ENCODE peak calls at places on chromosomes 4 and X, in six cellular contexts. One of them, this sample, is unnamed. For H3K36me3 and H3K4me1, the result is how much of the 10 kb centered on the place peaks cover.

GRCh38 chrX:123756320-123756719 is 23.5 kb upstream of the THOC2 start:
- DNase-seq in left ventricle myocardium inferior: no peak
- DNase-seq in fibroblast of lung: peak
- DNase-seq in OCI-LY7: no peak
- DNase-seq in thoracic aorta: no peak
- DNase-seq in uterus: peak
- DNase-seq in this sample: no peak

GRCh38 chr4:158676076-158676475 is 4.0 kb downstream of the ETFDH start:
- DNase-seq in left ventricle myocardium inferior: no peak
- DNase-seq in fibroblast of lung: no peak
- DNase-seq in OCI-LY7: no peak
- DNase-seq in thoracic aorta: no peak
- DNase-seq in uterus: no peak
- DNase-seq in this sample: no peak

GRCh38 chrX:24659646-24660045 is 12.5 kb upstream of the PCYT1B start:
- DNase-seq in left ventricle myocardium inferior: no peak
- DNase-seq in fibroblast of lung: no peak
- DNase-seq in OCI-LY7: no peak
- DNase-seq in thoracic aorta: no peak
- DNase-seq in uterus: no peak
- DNase-seq in this sample: no peak

GRCh38 chr4:74638001-74638400 is 156.3 kb downstream of the BTC start:
- DNase-seq in left ventricle myocardium inferior: no peak
- DNase-seq in fibroblast of lung: peak
- DNase-seq in OCI-LY7: no peak
- DNase-seq in thoracic aorta: no peak
- DNase-seq in uterus: no peak
- DNase-seq in this sample: no peak

GRCh38 chr4:7518871-7519637 is 84.3 kb upstream of the PSAPL1 start:
- DNase-seq in left ventricle myocardium inferior: peak
- DNase-seq in fibroblast of lung: no peak
- DNase-seq in OCI-LY7: no peak
- DNase-seq in thoracic aorta: no peak
- DNase-seq in uterus: no peak
- DNase-seq in this sample: peak

GRCh38 chrX:69019073-69019890 is 146.0 kb downstream of the PJA1 start:
- DNase-seq in left ventricle myocardium inferior: no peak
- DNase-seq in fibroblast of lung: no peak
- DNase-seq in OCI-LY7: no peak
- DNase-seq in thoracic aorta: no peak
- DNase-seq in uterus: no peak
- DNase-seq in this sample: no peak

GRCh38 chrX:104351173-104351769 is 96.5 kb upstream of the ESX1 start:
- DNase-seq in left ventricle myocardium inferior: no peak
- DNase-seq in fibroblast of lung: peak
- DNase-seq in OCI-LY7: no peak
- DNase-seq in thoracic aorta: no peak
- DNase-seq in uterus: no peak
- DNase-seq in this sample: no peak

GRCh38 chrX:72027024-72027913 is 104.4 kb downstream of the RTL5 start:
- DNase-seq in left ventricle myocardium inferior: no peak
- DNase-seq in fibroblast of lung: no peak
- DNase-seq in OCI-LY7: no peak
- DNase-seq in thoracic aorta: no peak
- DNase-seq in uterus: no peak
- DNase-seq in this sample: no peak

GRCh38 chr4:147928400-147928799 is 196.5 kb downstream of the ARHGAP10 start:
- DNase-seq in left ventricle myocardium inferior: no peak
- DNase-seq in fibroblast of lung: peak
- DNase-seq in OCI-LY7: no peak
- DNase-seq in thoracic aorta: no peak
- DNase-seq in uterus: no peak
- DNase-seq in this sample: no peak

GRCh38 chr4:121192500-121192899 is 28.4 kb upstream of the TNIP3 start:
- DNase-seq in left ventricle myocardium inferior: no peak
- DNase-seq in fibroblast of lung: peak
- DNase-seq in OCI-LY7: peak
- DNase-seq in thoracic aorta: no peak
- DNase-seq in uterus: no peak
- DNase-seq in this sample: no peak

GRCh38 chrX:10158279-10158939 is 1.6 kb downstream of the CLCN4 start:
- DNase-seq in left ventricle myocardium inferior: peak
- DNase-seq in fibroblast of lung: no peak
- DNase-seq in OCI-LY7: peak
- DNase-seq in thoracic aorta: no peak
- DNase-seq in uterus: no peak
- DNase-seq in this sample: peak

GRCh38 chr4:145840162-145840768 is 98.4 kb downstream of the ZNF827 start:
- DNase-seq in left ventricle myocardium inferior: no peak
- DNase-seq in fibroblast of lung: peak
- DNase-seq in OCI-LY7: peak
- DNase-seq in thoracic aorta: no peak
- DNase-seq in uterus: no peak
- DNase-seq in this sample: no peak

GRCh38 chr4:85681194-85681803 is 206.3 kb downstream of the ARHGAP24 start:
- DNase-seq in left ventricle myocardium inferior: no peak
- DNase-seq in fibroblast of lung: peak
- DNase-seq in OCI-LY7: peak
- DNase-seq in thoracic aorta: no peak
- DNase-seq in uterus: no peak
- DNase-seq in this sample: peak

GRCh38 chrX:123219916-123220315 is 35.8 kb downstream of the GRIA3 start:
- DNase-seq in left ventricle myocardium inferior: peak
- DNase-seq in fibroblast of lung: peak
- DNase-seq in OCI-LY7: no peak
- DNase-seq in thoracic aorta: no peak
- DNase-seq in uterus: no peak
- DNase-seq in this sample: no peak

GRCh38 chr4:116005037-116005805 is 891.8 kb upstream of the NDST4 start:
- DNase-seq in left ventricle myocardium inferior: no peak
- DNase-seq in fibroblast of lung: no peak
- DNase-seq in OCI-LY7: peak
- DNase-seq in thoracic aorta: no peak
- DNase-seq in uterus: no peak
- DNase-seq in this sample: no peak

GRCh38 chr4:175308236-175308635 is 390.1 kb downstream of the ADAM29 start:
- DNase-seq in left ventricle myocardium inferior: no peak
- DNase-seq in fibroblast of lung: peak
- DNase-seq in OCI-LY7: no peak
- DNase-seq in thoracic aorta: no peak
- DNase-seq in uterus: no peak
- DNase-seq in this sample: no peak

GRCh38 chr4:185305979-185306442 is 89.7 kb downstream of the LRP2BP start:
- DNase-seq in left ventricle myocardium inferior: no peak
- DNase-seq in fibroblast of lung: peak
- DNase-seq in OCI-LY7: no peak
- DNase-seq in thoracic aorta: no peak
- DNase-seq in uterus: no peak
- DNase-seq in this sample: no peak

GRCh38 chr4:144583658-144584057 is 62.3 kb upstream of the HHIP start:
- DNase-seq in left ventricle myocardium inferior: no peak
- DNase-seq in fibroblast of lung: peak
- DNase-seq in OCI-LY7: no peak
- DNase-seq in thoracic aorta: no peak
- DNase-seq in uterus: no peak
- DNase-seq in this sample: no peak

GRCh38 chr4:78293348-78293747 is 236.2 kb downstream of the FRAS1 start:
- DNase-seq in left ventricle myocardium inferior: no peak
- DNase-seq in fibroblast of lung: peak
- DNase-seq in OCI-LY7: no peak
- DNase-seq in thoracic aorta: no peak
- DNase-seq in uterus: no peak
- DNase-seq in this sample: no peak
- H3K36me3 ChIP-seq in left ventricle myocardium inferior: under half
- H3K36me3 ChIP-seq in fibroblast of lung: under half
- H3K36me3 ChIP-seq in OCI-LY7: under half
- H3K36me3 ChIP-seq in thoracic aorta: under half
- H3K36me3 ChIP-seq in uterus: under half
- H3K36me3 ChIP-seq in this sample: under half

DNA sequence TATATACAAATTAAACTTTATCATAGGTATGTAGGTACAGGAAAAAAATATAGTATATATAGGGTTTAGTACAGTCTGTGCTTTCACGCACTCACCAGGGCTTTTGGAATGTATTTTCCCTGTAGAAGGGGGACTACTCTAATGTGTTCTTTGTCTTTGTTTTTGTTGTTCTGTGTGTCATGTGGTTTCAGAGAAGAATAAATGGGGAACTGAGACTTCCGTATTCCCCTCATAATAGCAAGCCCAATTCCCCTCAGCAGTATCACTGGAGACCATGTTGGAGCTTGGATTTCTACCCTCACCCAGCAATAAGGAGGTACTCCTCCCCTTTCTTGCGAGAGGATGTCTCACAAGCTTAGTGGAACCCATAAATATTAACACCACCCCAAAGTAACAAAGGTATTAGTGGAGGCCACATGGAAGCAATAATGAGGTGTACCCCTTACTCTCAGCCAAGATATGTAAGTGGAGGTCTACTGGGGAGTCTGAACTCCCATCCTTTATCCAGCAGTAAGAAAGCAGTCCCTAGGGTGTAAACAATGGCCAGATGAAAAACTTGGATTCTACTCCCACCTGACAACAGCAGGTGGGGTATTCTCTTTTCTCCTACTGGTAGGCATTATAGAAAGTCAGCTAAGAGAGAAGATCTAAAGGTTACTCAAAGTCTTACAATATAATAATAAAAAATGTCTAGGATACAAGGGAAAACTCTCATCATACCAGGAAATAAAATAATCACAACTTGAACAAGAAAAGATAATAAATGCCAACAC is 805.4 kb upstream of the GALNTL6 start:
- DNase-seq in left ventricle myocardium inferior: no peak
- DNase-seq in fibroblast of lung: no peak
- DNase-seq in OCI-LY7: no peak
- DNase-seq in thoracic aorta: no peak
- DNase-seq in uterus: no peak
- DNase-seq in this sample: no peak
- TF ChIP-seq CTCF in left ventricle myocardium inferior: no peak
- TF ChIP-seq CTCF in fibroblast of lung: no peak
- TF ChIP-seq CTCF in OCI-LY7: no peak
- TF ChIP-seq CTCF in thoracic aorta: no peak
- TF ChIP-seq CTCF in uterus: no peak
- TF ChIP-seq CTCF in this sample: no peak

GRCh38 chr4:152535236-152535902 is 523 bp downstream of the FBXW7 start:
- DNase-seq in left ventricle myocardium inferior: peak
- DNase-seq in fibroblast of lung: no peak
- DNase-seq in OCI-LY7: peak
- DNase-seq in thoracic aorta: no peak
- DNase-seq in uterus: no peak
- DNase-seq in this sample: peak
- H3K4me1 ChIP-seq in left ventricle myocardium inferior: half or more
- H3K4me1 ChIP-seq in fibroblast of lung: under half
- H3K4me1 ChIP-seq in OCI-LY7: half or more
- H3K4me1 ChIP-seq in thoracic aorta: under half
- H3K4me1 ChIP-seq in uterus: under half
- H3K4me1 ChIP-seq in this sample: under half

GRCh38 chr4:94277539-94277938 is 65.1 kb downstream of the HPGDS start:
- DNase-seq in left ventricle myocardium inferior: no peak
- DNase-seq in fibroblast of lung: no peak
- DNase-seq in OCI-LY7: no peak
- DNase-seq in thoracic aorta: no peak
- DNase-seq in uterus: no peak
- DNase-seq in this sample: no peak

GRCh38 chr4:94274912-94275311 is 67.2 kb downstream of the SMARCAD1 start:
- DNase-seq in left ventricle myocardium inferior: no peak
- DNase-seq in fibroblast of lung: peak
- DNase-seq in OCI-LY7: no peak
- DNase-seq in thoracic aorta: no peak
- DNase-seq in uterus: no peak
- DNase-seq in this sample: no peak

GRCh38 chr4:94276204-94276603 is 66.4 kb downstream of the HPGDS start:
- DNase-seq in left ventricle myocardium inferior: no peak
- DNase-seq in fibroblast of lung: no peak
- DNase-seq in OCI-LY7: no peak
- DNase-seq in thoracic aorta: no peak
- DNase-seq in uterus: no peak
- DNase-seq in this sample: no peak

DNA sequence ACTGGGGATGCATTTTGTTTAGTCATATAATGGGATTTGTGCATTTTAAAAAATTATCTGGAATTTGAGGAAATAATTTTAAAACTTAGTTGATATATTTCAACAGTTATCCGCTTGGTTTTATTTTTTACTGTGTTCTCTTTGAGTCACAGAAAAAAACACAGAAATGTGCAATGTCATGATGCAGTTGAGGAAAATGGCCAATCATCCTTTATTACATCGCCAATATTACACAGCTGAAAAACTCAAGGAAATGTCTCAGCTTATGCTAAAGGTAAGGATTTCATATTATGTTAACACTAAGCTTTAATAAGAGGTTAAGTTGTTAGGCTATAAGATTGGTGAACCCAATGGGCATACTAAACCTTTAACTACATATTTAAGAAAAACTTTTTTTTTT is 63.9 kb downstream of the HPGDS start:
- DNase-seq in left ventricle myocardium inferior: no peak
- DNase-seq in fibroblast of lung: no peak
- DNase-seq in OCI-LY7: no peak
- DNase-seq in thoracic aorta: no peak
- DNase-seq in uterus: no peak
- DNase-seq in this sample: no peak
- H3K36me3 ChIP-seq in left ventricle myocardium inferior: half or more
- H3K36me3 ChIP-seq in fibroblast of lung: under half
- H3K36me3 ChIP-seq in OCI-LY7: half or more
- H3K36me3 ChIP-seq in thoracic aorta: under half
- H3K36me3 ChIP-seq in uterus: under half
- H3K36me3 ChIP-seq in this sample: under half

GRCh38 chr4:101594588-101594987 is 195.9 kb upstream of the BANK1 start:
- DNase-seq in left ventricle myocardium inferior: no peak
- DNase-seq in fibroblast of lung: no peak
- DNase-seq in OCI-LY7: no peak
- DNase-seq in thoracic aorta: no peak
- DNase-seq in uterus: no peak
- DNase-seq in this sample: no peak

GRCh38 chr4:101596786-101597185 is 193.7 kb upstream of the BANK1 start:
- DNase-seq in left ventricle myocardium inferior: no peak
- DNase-seq in fibroblast of lung: no peak
- DNase-seq in OCI-LY7: peak
- DNase-seq in thoracic aorta: no peak
- DNase-seq in uterus: no peak
- DNase-seq in this sample: no peak

GRCh38 chr4:101600287-101600686 is 190.2 kb upstream of the BANK1 start:
- DNase-seq in left ventricle myocardium inferior: no peak
- DNase-seq in fibroblast of lung: no peak
- DNase-seq in OCI-LY7: no peak
- DNase-seq in thoracic aorta: no peak
- DNase-seq in uterus: no peak
- DNase-seq in this sample: no peak

GRCh38 chr4:101599620-101600019 is 190.9 kb upstream of the BANK1 start:
- DNase-seq in left ventricle myocardium inferior: no peak
- DNase-seq in fibroblast of lung: peak
- DNase-seq in OCI-LY7: no peak
- DNase-seq in thoracic aorta: no peak
- DNase-seq in uterus: no peak
- DNase-seq in this sample: no peak

GRCh38 chr4:101597204-101597603 is 193.3 kb upstream of the BANK1 start:
- DNase-seq in left ventricle myocardium inferior: no peak
- DNase-seq in fibroblast of lung: no peak
- DNase-seq in OCI-LY7: peak
- DNase-seq in thoracic aorta: no peak
- DNase-seq in uterus: no peak
- DNase-seq in this sample: no peak
- TF ChIP-seq CTCF in left ventricle myocardium inferior: no peak
- TF ChIP-seq CTCF in fibroblast of lung: peak
- TF ChIP-seq CTCF in OCI-LY7: peak
- TF ChIP-seq CTCF in thoracic aorta: no peak
- TF ChIP-seq CTCF in uterus: no peak
- TF ChIP-seq CTCF in this sample: no peak